ENCODE peak calls at places on chromosomes 7 and 10, in seven cellular contexts. U, E, H, W, T, R and I are unnamed samples.

GRCh38 chr10:4545077-4545476 is 280.9 kb upstream of the AKR1E2 start:
- DNase-seq in U (no peak), E (no peak), H (no peak), W (no peak), T (no peak), R (no peak), I (no peak)

GRCh38 chr7:103141753-103142404 is 7.0 kb downstream of the NAPEPLD start:
- DNase-seq in U (no peak), E (peak), H (peak), W (no peak), T (no peak), R (no peak), I (peak)

GRCh38 chr7:155618708-155619633 is 25.5 kb upstream of the RBM33 start:
- DNase-seq in U (no peak), E (no peak), H (peak), W (peak), T (peak), R (no peak), I (no peak)

GRCh38 chr10:13890233-13890616 is 303.5 kb downstream of the PRPF18 start:
- DNase-seq in U (no peak), E (no peak), H (no peak), W (no peak), T (no peak), R (no peak), I (peak)

GRCh38 chr10:33180390-33180789 is 154.1 kb downstream of the NRP1 start:
- DNase-seq in U (no peak), E (no peak), H (no peak), W (no peak), T (no peak), R (no peak), I (no peak)

GRCh38 chr10:13270877-13271551 is 28.9 kb downstream of the PHYH start:
- DNase-seq in U (no peak), E (no peak), H (peak), W (no peak), T (peak), R (no peak), I (peak)

GRCh38 chr7:50538478-50538877 is 26.7 kb downstream of the DDC start:
- DNase-seq in U (no peak), E (no peak), H (no peak), W (no peak), T (peak), R (no peak), I (no peak)

GRCh38 chr10:117503170-117503885 is 39.2 kb upstream of the EMX2 start:
- DNase-seq in U (no peak), E (no peak), H (no peak), W (no peak), T (peak), R (no peak), I (peak)

DNA sequence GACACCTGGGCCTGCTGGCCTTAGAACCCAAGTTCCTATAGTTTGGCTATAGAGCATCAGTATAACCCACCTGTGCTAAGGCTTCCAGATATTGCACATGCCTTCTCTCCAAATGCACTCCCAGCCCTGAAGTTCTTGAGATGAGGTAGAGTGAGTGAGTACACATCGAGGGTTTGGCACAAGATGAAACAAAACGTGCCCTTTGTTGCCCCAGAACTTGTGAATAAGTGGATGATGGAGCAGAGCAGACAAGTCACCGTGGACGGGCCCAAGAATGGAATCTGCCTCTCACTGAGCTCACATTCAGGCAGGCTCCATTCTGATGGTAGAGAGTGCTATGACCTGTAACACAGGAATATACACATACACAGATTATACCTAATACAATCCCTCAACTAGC is 73.0 kb upstream of the STK17A start:
- DNase-seq in U (no peak), E (no peak), H (no peak), W (no peak), T (no peak), R (no peak), I (no peak)
- TF ChIP-seq CTCF in U (no peak), E (no peak), H (no peak), W (no peak), T (no peak), R (no peak), I (no peak)

GRCh38 chr10:106565546-106565945 is 599.0 kb downstream of the SORCS1 start:
- DNase-seq in U (no peak), E (no peak), H (no peak), W (no peak), T (no peak), R (no peak), I (no peak)
- H3K4me3 ChIP-seq in U (no peak), E (no peak), H (no peak), W (no peak), T (no peak), R (no peak), I (no peak)

GRCh38 chr10:95172851-95173250 is 21.2 kb upstream of the ACSM6 start:
- DNase-seq in U (no peak), E (no peak), H (no peak), W (no peak), T (no peak), R (no peak), I (no peak)

GRCh38 chr10:95178266-95178665 is 15.8 kb upstream of the ACSM6 start:
- DNase-seq in U (no peak), E (no peak), H (no peak), W (no peak), T (no peak), R (no peak), I (no peak)

GRCh38 chr10:95177429-95177828 is 16.6 kb upstream of the ACSM6 start:
- DNase-seq in U (no peak), E (no peak), H (no peak), W (no peak), T (no peak), R (no peak), I (no peak)

GRCh38 chr10:95178797-95179196 is 15.2 kb upstream of the ACSM6 start:
- DNase-seq in U (no peak), E (no peak), H (no peak), W (no peak), T (no peak), R (no peak), I (no peak)

DNA sequence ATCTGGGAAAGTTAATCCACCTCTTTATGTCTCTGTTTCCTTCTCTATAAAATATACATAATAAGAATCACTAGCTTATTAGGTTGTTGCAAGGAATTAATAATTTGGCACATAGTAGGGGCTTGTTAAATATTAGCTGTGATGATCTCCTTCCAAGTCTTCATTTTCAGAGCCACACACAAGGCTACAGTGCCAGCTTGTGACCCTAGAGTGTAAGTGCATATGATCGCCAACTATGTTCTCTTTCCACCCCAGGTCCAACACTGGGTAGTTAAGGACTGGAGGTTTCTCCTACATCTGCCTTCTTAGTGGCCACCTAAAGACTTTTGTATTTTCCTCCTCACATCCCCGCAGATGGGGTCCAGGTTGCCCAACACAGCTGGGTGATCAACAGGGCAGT is 17.9 kb upstream of the ACSM6 start:
- DNase-seq in U (no peak), E (no peak), H (no peak), W (no peak), T (no peak), R (no peak), I (no peak)
- TF ChIP-seq CTCF in U (no peak), E (no peak), H (no peak), W (peak), T (no peak), R (no peak), I (no peak)

DNA sequence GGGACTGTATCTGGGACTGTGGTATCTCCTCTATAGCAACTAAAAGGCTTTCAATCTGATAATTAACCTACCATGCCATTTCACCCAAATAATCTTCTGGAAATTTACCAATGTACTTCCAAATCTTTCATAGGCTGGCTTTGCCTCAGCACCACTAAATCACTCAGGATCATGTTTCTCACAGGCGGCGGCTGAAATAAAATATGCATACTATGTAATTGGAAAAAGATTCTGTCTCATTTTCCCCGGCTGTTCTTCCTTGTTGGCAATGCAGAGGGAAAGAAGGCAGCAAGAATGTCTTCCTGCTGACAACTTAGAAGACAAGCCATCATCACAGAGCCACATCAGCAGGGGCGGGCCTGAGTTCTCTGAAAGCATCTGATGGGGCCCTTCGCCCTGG is 39.3 kb upstream of the COL1A2 start:
- DNase-seq in U (no peak), E (no peak), H (no peak), W (no peak), T (peak), R (no peak), I (peak)
- H3K4me3 ChIP-seq in U (no peak), E (no peak), H (no peak), W (no peak), T (no peak), R (no peak), I (no peak)